ENCODE peak calls at places on chromosome 12, in five cellular contexts. Q is HCT116, Z is K562, U is GM12878, K is HepG2. J is an unnamed sample.

GRCh38 chr12:95516757-95517156 is 34.5 kb downstream of the USP44 start:
- DNase-seq in Q (no peak), Z (peak), U (no peak), K (no peak), J (no peak)

GRCh38 chr12:131852551-131853299 is 24.5 kb downstream of the MMP17 start:
- DNase-seq in Q (no peak), Z (no peak), U (no peak), K (no peak), J (no peak)

GRCh38 chr12:124734224-124734788 is 129.4 kb downstream of the SCARB1 start:
- DNase-seq in Q (no peak), Z (peak), U (no peak), K (peak), J (peak)

GRCh38 chr12:128727461-128727860 is 96.3 kb downstream of the SLC15A4 start:
- DNase-seq in Q (no peak), Z (no peak), U (no peak), K (no peak), J (no peak)

GRCh38 chr12:25263594-25263993 is 12.9 kb upstream of the KRAS start:
- DNase-seq in Q (no peak), Z (no peak), U (no peak), K (no peak), J (no peak)

GRCh38 chr12:1056390-1056789 is 65.4 kb downstream of the ERC1 start:
- DNase-seq in Q (no peak), Z (no peak), U (no peak), K (no peak), J (peak)

GRCh38 chr12:91017043-91017442 is 12.3 kb upstream of the EPYC start:
- DNase-seq in Q (no peak), Z (no peak), U (no peak), K (no peak), J (no peak)

GRCh38 chr12:56676851-56677601 is 11.1 kb downstream of the PTGES3 start:
- DNase-seq in Q (no peak), Z (no peak), U (no peak), K (no peak), J (no peak)

GRCh38 chr12:93706387-93706786 is 29.2 kb downstream of the CRADD start:
- DNase-seq in Q (no peak), Z (peak), U (no peak), K (no peak), J (no peak)

GRCh38 chr12:53060721-53061276 is 10.9 kb downstream of the TNS2 start:
- DNase-seq in Q (no peak), Z (no peak), U (no peak), K (no peak), J (no peak)

GRCh38 chr12:58934528-58934927 is 14.2 kb upstream of the LRIG3 start:
- DNase-seq in Q (no peak), Z (no peak), U (no peak), K (no peak), J (no peak)

GRCh38 chr12:96326628-96327227 is 73.5 kb downstream of the CDK17 start:
- DNase-seq in Q (no peak), Z (no peak), U (no peak), K (no peak), J (no peak)

GRCh38 chr12:3935078-3935477 is 61.9 kb upstream of the PARP11 start:
- DNase-seq in Q (no peak), Z (no peak), U (no peak), K (no peak), J (no peak)
- TF ChIP-seq SRF in Q (no peak), Z (no peak), U (no peak), K (no peak), J (no peak)

GRCh38 chr12:42590324-42590934 is 883 bp upstream of the PRICKLE1 start:
- DNase-seq in Q (no peak), Z (no peak), U (no peak), K (no peak), J (no peak)
- TF ChIP-seq EZH2 in Q (no peak), Z (no peak), U (no peak), K (peak), J (peak)

GRCh38 chr12:92292016-92292415 is 146.4 kb upstream of the BTG1 start:
- DNase-seq in Q (no peak), Z (no peak), U (no peak), K (no peak), J (no peak)

GRCh38 chr12:92289611-92290010 is 144.0 kb upstream of the BTG1 start:
- DNase-seq in Q (no peak), Z (no peak), U (no peak), K (no peak), J (no peak)

GRCh38 chr12:92290881-92291280 is 145.2 kb upstream of the BTG1 start:
- DNase-seq in Q (no peak), Z (no peak), U (no peak), K (no peak), J (no peak)

GRCh38 chr12:92290016-92290685 is 144.5 kb upstream of the BTG1 start:
- DNase-seq in Q (no peak), Z (no peak), U (no peak), K (no peak), J (no peak)

DNA sequence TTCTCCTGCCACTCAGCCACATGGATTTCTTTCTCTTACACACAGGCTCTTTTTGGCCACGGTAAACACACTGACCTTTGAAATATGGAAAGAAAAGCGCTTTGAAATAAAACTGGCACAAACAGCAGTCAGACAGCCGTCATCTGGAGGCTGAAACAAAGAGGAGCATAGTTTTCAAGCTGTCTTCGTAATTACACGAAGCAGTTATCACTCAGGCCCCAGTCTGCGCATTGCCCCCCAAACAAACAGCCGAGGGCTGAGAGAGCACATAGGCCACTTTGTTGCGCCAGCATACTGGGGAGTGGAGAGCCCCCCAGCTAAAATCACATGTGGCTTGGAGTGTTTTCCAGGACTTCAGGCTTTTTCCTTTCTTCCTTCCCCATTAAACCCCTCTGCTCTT is 142.9 kb upstream of the BTG1 start:
- DNase-seq in Q (no peak), Z (no peak), U (no peak), K (no peak), J (no peak)
- TF ChIP-seq SRF in Q (no peak), Z (no peak), U (no peak), K (no peak), J (no peak)

GRCh38 chr12:3365416-3366385 is 125.3 kb upstream of the PRMT8 start:
- DNase-seq in Q (no peak), Z (no peak), U (no peak), K (no peak), J (no peak)
- TF ChIP-seq EZH2 in Q (no peak), Z (no peak), U (no peak), K (no peak), J (peak)

GRCh38 chr12:106974525-106974924 is 12.4 kb downstream of the MTERF2 start:
- DNase-seq in Q (no peak), Z (no peak), U (no peak), K (peak), J (no peak)

GRCh38 chr12:106971065-106971464 is 15.4 kb downstream of the TMEM263 start:
- DNase-seq in Q (no peak), Z (no peak), U (no peak), K (no peak), J (no peak)

GRCh38 chr12:106976013-106976658 is 10.8 kb downstream of the MTERF2 start:
- DNase-seq in Q (no peak), Z (no peak), U (no peak), K (peak), J (no peak)

GRCh38 chr12:106975098-106975497 is 11.8 kb downstream of the MTERF2 start:
- DNase-seq in Q (no peak), Z (peak), U (no peak), K (no peak), J (no peak)

DNA sequence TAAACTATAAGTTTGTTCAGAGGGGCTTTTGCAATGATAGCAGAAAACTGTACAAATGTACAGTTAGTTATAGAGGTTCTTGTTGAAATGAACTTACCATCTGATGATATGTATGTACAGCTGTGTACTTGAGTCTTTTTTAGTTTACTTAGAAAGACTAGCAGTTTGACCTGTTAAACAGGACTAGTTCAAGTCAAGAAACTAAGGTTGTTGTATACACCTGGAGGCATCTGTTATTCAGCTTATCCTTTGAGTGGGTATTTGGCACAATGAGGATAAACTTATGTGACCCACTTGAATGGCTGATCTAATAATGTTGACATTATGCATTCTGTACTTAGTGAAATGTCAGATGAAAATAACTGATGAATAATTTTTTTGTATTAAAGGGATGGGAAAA is 13.4 kb downstream of the MTERF2 start:
- DNase-seq in Q (no peak), Z (no peak), U (no peak), K (no peak), J (no peak)
- TF ChIP-seq SRF in Q (no peak), Z (no peak), U (no peak), K (no peak), J (no peak)

GRCh38 chr12:49539406-49540228 is 787 bp downstream of the KCNH3 start:
- DNase-seq in Q (no peak), Z (no peak), U (no peak), K (no peak), J (no peak)
- TF ChIP-seq EZH2 in Q (no peak), Z (peak), U (no peak), K (peak), J (peak)

DNA sequence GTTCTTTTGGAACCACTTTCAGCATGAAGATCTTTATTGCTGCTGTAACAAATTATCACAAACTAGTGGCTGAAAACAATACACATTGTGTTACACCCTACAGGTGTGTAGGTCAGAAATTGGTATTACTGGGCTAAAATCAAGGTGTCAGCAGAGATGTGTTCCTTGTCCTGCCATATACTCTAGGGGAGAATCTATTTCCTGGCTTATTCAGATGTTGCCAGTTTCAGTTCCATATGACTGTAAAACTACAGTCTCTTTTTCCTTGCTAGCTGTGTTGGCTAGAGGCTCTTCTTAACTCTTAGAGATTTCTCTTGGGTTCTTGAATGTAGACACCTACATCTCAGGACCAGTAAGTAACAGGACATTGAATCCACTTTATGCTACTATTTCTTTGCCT is 215.6 kb upstream of the PPFIA2 start:
- DNase-seq in Q (no peak), Z (no peak), U (no peak), K (no peak), J (no peak)
- TF ChIP-seq SRF in Q (no peak), Z (no peak), U (no peak), K (no peak), J (no peak)

GRCh38 chr12:6827982-6828670 is at the start of gene P3H3:
- DNase-seq in Q (no peak), Z (peak), U (no peak), K (peak), J (peak)
- TF ChIP-seq EZH2 in Q (no peak), Z (no peak), U (no peak), K (no peak), J (no peak)

GRCh38 chr12:63129927-63130326 is 21.1 kb downstream of the AVPR1A start:
- DNase-seq in Q (no peak), Z (peak), U (no peak), K (no peak), J (no peak)

GRCh38 chr12:63124778-63125177 is 26.2 kb downstream of the AVPR1A start:
- DNase-seq in Q (no peak), Z (no peak), U (no peak), K (no peak), J (no peak)
- TF ChIP-seq SRF in Q (no peak), Z (no peak), U (no peak), K (no peak), J (no peak)

GRCh38 chr12:30795660-30796507 is 41.1 kb upstream of the CAPRIN2 start:
- DNase-seq in Q (peak), Z (peak), U (no peak), K (peak), J (peak)
- TF ChIP-seq EZH2 in Q (no peak), Z (no peak), U (no peak), K (no peak), J (no peak)

J was measured in H1.